ENCODE peak calls at places on chromosomes 7 and 10, in ten cellular contexts. One of them, this sample, is unnamed.
A peak's percentile ranks its signal among the peaks of the same experiment; 100 is the strongest.

GRCh38 chr7:139753079-139753692 is 24.6 kb downstream of the HIPK2 start:
- DNase-seq in astrocyte: no peak
- DNase-seq in foreskin keratinocyte: no peak
- DNase-seq in A549: peak; percentile 70
- DNase-seq in fibroblast of lung: no peak
- DNase-seq in colonic mucosa: no peak
- DNase-seq in prostate gland: no peak
- DNase-seq in body of pancreas: no peak
- DNase-seq in HepG2: no peak
- DNase-seq in hepatocyte: no peak
- DNase-seq in this sample: peak; percentile 42

GRCh38 chr7:155538293-155538692 is 8.1 kb downstream of the CNPY1 start:
- DNase-seq in A549: no peak
- DNase-seq in hepatocyte: no peak
- DNase-seq in body of pancreas: no peak
- DNase-seq in fibroblast of lung: no peak
- DNase-seq in astrocyte: no peak
- DNase-seq in prostate gland: no peak
- DNase-seq in colonic mucosa: no peak
- DNase-seq in HepG2: no peak
- DNase-seq in foreskin keratinocyte: no peak
- DNase-seq in this sample: no peak

GRCh38 chr10:6050801-6051445 is 11.2 kb downstream of the IL2RA start:
- DNase-seq in prostate gland: peak; percentile 61
- DNase-seq in hepatocyte: peak; percentile 27
- DNase-seq in astrocyte: no peak
- DNase-seq in fibroblast of lung: no peak
- DNase-seq in HepG2: peak; percentile 41
- DNase-seq in foreskin keratinocyte: no peak
- DNase-seq in colonic mucosa: peak; percentile 80
- DNase-seq in A549: peak; percentile 39
- DNase-seq in body of pancreas: peak; percentile 32
- DNase-seq in this sample: peak; percentile 92

GRCh38 chr10:116878123-116878522 is 28.8 kb downstream of the ENO4 start:
- DNase-seq in fibroblast of lung: no peak
- DNase-seq in prostate gland: no peak
- DNase-seq in foreskin keratinocyte: no peak
- DNase-seq in A549: no peak
- DNase-seq in body of pancreas: no peak
- DNase-seq in hepatocyte: no peak
- DNase-seq in astrocyte: no peak
- DNase-seq in HepG2: no peak
- DNase-seq in colonic mucosa: no peak
- DNase-seq in this sample: no peak

GRCh38 chr10:128985036-128985435 is 482.0 kb upstream of the MGMT start:
- DNase-seq in astrocyte: no peak
- DNase-seq in fibroblast of lung: no peak
- DNase-seq in hepatocyte: no peak
- DNase-seq in foreskin keratinocyte: no peak
- DNase-seq in HepG2: no peak
- DNase-seq in prostate gland: no peak
- DNase-seq in body of pancreas: no peak
- DNase-seq in A549: no peak
- DNase-seq in colonic mucosa: no peak
- DNase-seq in this sample: no peak

GRCh38 chr7:80827238-80827633 is 91.6 kb downstream of the SEMA3C start:
- DNase-seq in fibroblast of lung: no peak
- DNase-seq in body of pancreas: no peak
- DNase-seq in prostate gland: peak; percentile 26
- DNase-seq in astrocyte: no peak
- DNase-seq in A549: no peak
- DNase-seq in HepG2: no peak
- DNase-seq in hepatocyte: no peak
- DNase-seq in colonic mucosa: no peak
- DNase-seq in foreskin keratinocyte: no peak
- DNase-seq in this sample: no peak

GRCh38 chr7:15113752-15114151 is 211.2 kb upstream of the DGKB start:
- DNase-seq in HepG2: no peak
- DNase-seq in body of pancreas: no peak
- DNase-seq in A549: no peak
- DNase-seq in foreskin keratinocyte: peak; percentile 5
- DNase-seq in hepatocyte: no peak
- DNase-seq in colonic mucosa: no peak
- DNase-seq in fibroblast of lung: peak; percentile 4
- DNase-seq in prostate gland: no peak
- DNase-seq in astrocyte: no peak
- DNase-seq in this sample: no peak

GRCh38 chr7:44177570-44178131 is 11.6 kb downstream of the GCK start:
- DNase-seq in foreskin keratinocyte: no peak
- DNase-seq in colonic mucosa: no peak
- DNase-seq in HepG2: no peak
- DNase-seq in astrocyte: peak; percentile 51
- DNase-seq in hepatocyte: no peak
- DNase-seq in A549: no peak
- DNase-seq in prostate gland: no peak
- DNase-seq in body of pancreas: no peak
- DNase-seq in fibroblast of lung: peak; percentile 68
- DNase-seq in this sample: no peak

GRCh38 chr7:149126662-149127321 is 668 bp upstream of the ZNF425 start:
- DNase-seq in fibroblast of lung: peak; percentile 18
- DNase-seq in astrocyte: no peak
- DNase-seq in foreskin keratinocyte: peak; percentile 30
- DNase-seq in prostate gland: peak; percentile 33
- DNase-seq in body of pancreas: peak; percentile 51
- DNase-seq in colonic mucosa: peak; percentile 49
- DNase-seq in hepatocyte: peak; percentile 65
- DNase-seq in A549: peak; percentile 63
- DNase-seq in HepG2: no peak
- DNase-seq in this sample: no peak

GRCh38 chr7:72334066-72334465 is 78.1 kb downstream of the CALN1 start:
- DNase-seq in fibroblast of lung: no peak
- DNase-seq in hepatocyte: no peak
- DNase-seq in astrocyte: no peak
- DNase-seq in body of pancreas: no peak
- DNase-seq in HepG2: no peak
- DNase-seq in colonic mucosa: no peak
- DNase-seq in prostate gland: no peak
- DNase-seq in A549: no peak
- DNase-seq in foreskin keratinocyte: no peak
- DNase-seq in this sample: no peak

GRCh38 chr7:87056346-87056745 is 3.1 kb downstream of the ELAPOR2 start:
- DNase-seq in body of pancreas: no peak
- DNase-seq in colonic mucosa: no peak
- DNase-seq in HepG2: no peak
- DNase-seq in A549: no peak
- DNase-seq in foreskin keratinocyte: no peak
- DNase-seq in astrocyte: no peak
- DNase-seq in fibroblast of lung: no peak
- DNase-seq in hepatocyte: no peak
- DNase-seq in prostate gland: no peak
- DNase-seq in this sample: no peak

GRCh38 chr10:126017961-126018560 is 121.7 kb downstream of the FANK1 start:
- DNase-seq in hepatocyte: peak; percentile 15
- DNase-seq in astrocyte: peak; percentile 93
- DNase-seq in foreskin keratinocyte: no peak
- DNase-seq in prostate gland: no peak
- DNase-seq in colonic mucosa: no peak
- DNase-seq in fibroblast of lung: peak; percentile 93
- DNase-seq in HepG2: no peak
- DNase-seq in A549: no peak
- DNase-seq in body of pancreas: no peak
- DNase-seq in this sample: no peak

GRCh38 chr10:84668186-84668763 is 339.9 kb downstream of the CCSER2 start:
- DNase-seq in prostate gland: no peak
- DNase-seq in A549: no peak
- DNase-seq in body of pancreas: no peak
- DNase-seq in HepG2: no peak
- DNase-seq in fibroblast of lung: no peak
- DNase-seq in foreskin keratinocyte: no peak
- DNase-seq in hepatocyte: no peak
- DNase-seq in colonic mucosa: no peak
- DNase-seq in astrocyte: no peak
- DNase-seq in this sample: no peak

GRCh38 chr7:151409555-151410404 is at the start of gene WDR86:
- DNase-seq in hepatocyte: peak; percentile 69
- DNase-seq in fibroblast of lung: no peak
- DNase-seq in A549: no peak
- DNase-seq in prostate gland: no peak
- DNase-seq in astrocyte: no peak
- DNase-seq in colonic mucosa: no peak
- DNase-seq in foreskin keratinocyte: no peak
- DNase-seq in HepG2: no peak
- DNase-seq in body of pancreas: no peak
- DNase-seq in this sample: no peak

GRCh38 chr10:122128357-122128756 is 139.4 kb downstream of the TACC2 start:
- DNase-seq in hepatocyte: no peak
- DNase-seq in HepG2: no peak
- DNase-seq in A549: no peak
- DNase-seq in astrocyte: peak; percentile 67
- DNase-seq in body of pancreas: no peak
- DNase-seq in prostate gland: no peak
- DNase-seq in fibroblast of lung: peak; percentile 74
- DNase-seq in foreskin keratinocyte: no peak
- DNase-seq in colonic mucosa: no peak
- DNase-seq in this sample: no peak

DNA sequence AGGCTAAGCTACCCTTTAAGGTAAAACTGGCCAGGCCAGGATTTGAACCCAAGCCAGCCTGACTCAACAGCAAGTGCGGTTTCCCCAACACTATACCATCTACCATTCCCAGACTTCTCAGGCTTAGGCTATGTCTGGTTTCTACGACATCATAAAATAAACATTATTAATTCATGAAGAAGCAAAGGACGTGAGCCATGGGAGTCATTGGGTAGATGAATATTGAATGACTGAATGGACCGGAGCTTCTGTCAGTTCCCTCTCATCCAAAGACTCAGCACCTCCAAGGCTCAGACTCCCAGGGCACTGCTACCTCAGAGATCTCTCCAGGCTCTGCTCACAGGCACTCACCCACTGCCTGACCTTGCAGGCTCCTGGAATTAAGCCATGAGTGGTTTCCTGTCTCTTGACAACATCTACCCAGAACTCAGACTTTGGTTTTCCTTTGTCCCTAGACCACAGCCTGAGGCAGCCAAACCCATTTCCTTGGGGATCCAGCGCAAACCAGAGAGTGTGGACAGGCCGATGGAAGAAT is 64.6 kb upstream of the STEAP1B start:
- DNase-seq in astrocyte: peak; percentile 96
- DNase-seq in colonic mucosa: no peak
- DNase-seq in hepatocyte: no peak
- DNase-seq in prostate gland: no peak
- DNase-seq in A549: no peak
- DNase-seq in foreskin keratinocyte: peak; percentile 89
- DNase-seq in fibroblast of lung: peak; percentile 97
- DNase-seq in body of pancreas: no peak
- DNase-seq in HepG2: no peak
- DNase-seq in this sample: no peak
- TF ChIP-seq CTCF in astrocyte: no peak
- TF ChIP-seq CTCF in colonic mucosa: no peak
- TF ChIP-seq CTCF in hepatocyte: no peak
- TF ChIP-seq CTCF in prostate gland: no peak
- TF ChIP-seq CTCF in A549: no peak
- TF ChIP-seq CTCF in foreskin keratinocyte: no peak
- TF ChIP-seq CTCF in fibroblast of lung: no peak
- TF ChIP-seq CTCF in body of pancreas: no peak
- TF ChIP-seq CTCF in HepG2: no peak
- TF ChIP-seq CTCF in this sample: no peak

DNA sequence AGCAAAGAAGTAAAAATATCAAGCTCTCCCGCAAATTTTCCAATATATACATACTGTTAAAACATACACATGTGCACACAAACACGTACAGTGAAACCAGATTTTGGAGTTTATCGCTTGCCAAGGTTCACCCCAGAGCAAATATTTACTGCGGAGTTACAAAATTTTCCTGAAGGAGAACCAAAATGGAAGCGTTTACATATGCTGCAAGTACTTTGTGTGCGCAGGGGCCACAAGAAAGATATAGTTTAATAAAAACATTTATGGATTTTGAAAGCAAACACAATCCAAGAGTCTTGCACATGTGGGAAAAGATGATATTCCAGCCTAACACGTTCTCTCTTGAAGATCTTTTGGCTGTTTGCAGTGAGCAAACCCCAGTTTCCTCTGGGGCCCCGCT is 301.3 kb upstream of the NFE2L3 start:
- DNase-seq in body of pancreas: no peak
- DNase-seq in prostate gland: no peak
- DNase-seq in foreskin keratinocyte: no peak
- DNase-seq in A549: no peak
- DNase-seq in astrocyte: no peak
- DNase-seq in hepatocyte: no peak
- DNase-seq in colonic mucosa: no peak
- DNase-seq in HepG2: no peak
- DNase-seq in fibroblast of lung: no peak
- DNase-seq in this sample: no peak
- H3K4me1 ChIP-seq in body of pancreas: peaks cover 43% of the 10 kb centered on the region
- H3K4me1 ChIP-seq in prostate gland: peaks cover 14% of the 10 kb centered on the region
- H3K4me1 ChIP-seq in foreskin keratinocyte: no peaks in the 10 kb centered on the region
- H3K4me1 ChIP-seq in A549: peaks cover 55% of the 10 kb centered on the region
- H3K4me1 ChIP-seq in astrocyte: peaks cover 37% of the 10 kb centered on the region
- H3K4me1 ChIP-seq in hepatocyte: peaks cover 66% of the 10 kb centered on the region
- H3K4me1 ChIP-seq in colonic mucosa: peaks cover 6% of the 10 kb centered on the region
- H3K4me1 ChIP-seq in HepG2: peaks cover 42% of the 10 kb centered on the region
- H3K4me1 ChIP-seq in fibroblast of lung: peaks cover 31% of the 10 kb centered on the region
- H3K4me1 ChIP-seq in this sample: peaks cover 56% of the 10 kb centered on the region

GRCh38 chr10:89120931-89121907 is 85.9 kb downstream of the CH25H start:
- DNase-seq in hepatocyte: no peak
- DNase-seq in fibroblast of lung: peak; percentile 51
- DNase-seq in body of pancreas: no peak
- DNase-seq in astrocyte: peak; percentile 38
- DNase-seq in foreskin keratinocyte: no peak
- DNase-seq in prostate gland: no peak
- DNase-seq in colonic mucosa: no peak
- DNase-seq in HepG2: no peak
- DNase-seq in A549: no peak
- DNase-seq in this sample: no peak
- H3K27ac ChIP-seq in hepatocyte: no peak overlapping the region
- H3K27ac ChIP-seq in fibroblast of lung: no peak overlapping the region
- H3K27ac ChIP-seq in body of pancreas: no peak overlapping the region
- H3K27ac ChIP-seq in astrocyte: no peak overlapping the region
- H3K27ac ChIP-seq in foreskin keratinocyte: no peak overlapping the region
- H3K27ac ChIP-seq in prostate gland: no peak overlapping the region
- H3K27ac ChIP-seq in colonic mucosa: no peak overlapping the region
- H3K27ac ChIP-seq in HepG2: no peak overlapping the region
- H3K27ac ChIP-seq in A549: no peak overlapping the region
- H3K27ac ChIP-seq in this sample: no peak overlapping the region

DNA sequence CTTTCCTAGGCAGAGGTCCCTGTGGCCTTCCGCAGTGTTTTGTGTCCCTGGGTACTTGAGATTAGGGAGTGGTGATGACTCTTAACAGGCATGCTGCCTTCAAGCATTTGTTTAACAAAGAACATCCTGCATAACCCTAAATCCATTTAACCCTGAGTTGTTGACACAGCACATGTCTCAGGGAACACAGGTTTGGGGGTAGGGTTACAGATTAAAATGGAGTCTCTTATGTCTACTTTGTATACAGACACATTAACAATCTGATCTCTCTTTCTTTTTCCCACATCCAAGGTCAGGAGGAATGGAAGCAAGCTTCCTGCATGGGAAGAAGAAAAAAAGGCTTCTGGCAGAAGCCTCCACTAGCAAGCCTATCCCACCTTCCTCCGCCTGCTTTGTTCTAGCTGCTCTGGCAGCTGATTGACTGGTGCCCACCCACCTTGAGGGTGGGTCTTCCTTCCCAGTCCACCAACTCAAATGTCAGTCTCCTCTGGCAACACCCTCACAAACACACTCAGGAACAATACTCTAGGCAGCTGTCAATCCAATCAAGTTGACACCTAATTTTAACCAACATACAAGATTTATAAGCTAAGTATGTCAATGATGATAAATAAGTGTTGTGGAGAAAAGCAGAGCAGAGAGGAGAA is 176.5 kb upstream of the CCZ1B start:
- DNase-seq in foreskin keratinocyte: no peak
- DNase-seq in HepG2: no peak
- DNase-seq in prostate gland: no peak
- DNase-seq in A549: no peak
- DNase-seq in body of pancreas: no peak
- DNase-seq in astrocyte: no peak
- DNase-seq in hepatocyte: no peak
- DNase-seq in fibroblast of lung: no peak
- DNase-seq in colonic mucosa: no peak
- DNase-seq in this sample: no peak
- TF ChIP-seq CTCF in foreskin keratinocyte: no peak
- TF ChIP-seq CTCF in HepG2: no peak
- TF ChIP-seq CTCF in prostate gland: no peak
- TF ChIP-seq CTCF in A549: no peak
- TF ChIP-seq CTCF in body of pancreas: no peak
- TF ChIP-seq CTCF in astrocyte: no peak
- TF ChIP-seq CTCF in hepatocyte: no peak
- TF ChIP-seq CTCF in fibroblast of lung: no peak
- TF ChIP-seq CTCF in colonic mucosa: no peak
- TF ChIP-seq CTCF in this sample: no peak

This sample was measured in vagina.